ENCODE peak calls at places on chromosomes 7 and 10, in ten cellular contexts. G, I, B, N, A, S, Z, C, T and P are unnamed samples. For H3K9me3, the result is how much of the 10 kb centered on the place peaks cover.

GRCh38 chr7:42097756-42098155 is 139.3 kb downstream of the GLI3 start:
- DNase-seq in G (no peak), Z (no peak), T (peak), S (no peak), N (no peak), I (no peak), B (peak), A (peak), C (no peak), P (no peak)

GRCh38 chr7:25775570-25775969 is 376.4 kb upstream of the NFE2L3 start:
- DNase-seq in Z (no peak), G (no peak), I (no peak), S (no peak), A (no peak), N (no peak), T (no peak), B (no peak), C (no peak), P (no peak)

GRCh38 chr7:137983308-137984008 is 18.4 kb downstream of the CREB3L2 start:
- DNase-seq in T (no peak), S (no peak), C (peak), I (peak), G (no peak), A (no peak), N (no peak), B (peak), Z (no peak), P (no peak)

GRCh38 chr10:18675069-18675801 is 16.0 kb downstream of the ARL5B start:
- DNase-seq in Z (no peak), T (no peak), C (no peak), S (no peak), G (no peak), B (no peak), A (no peak), N (no peak), I (no peak), P (no peak)

GRCh38 chr7:20393021-20394015 is 62.6 kb downstream of the ITGB8 start:
- DNase-seq in T (peak), S (no peak), I (peak), G (no peak), Z (no peak), C (no peak), A (no peak), B (peak), N (no peak), P (no peak)

GRCh38 chr10:50567384-50567783 is 56.4 kb downstream of the SGMS1 start:
- DNase-seq in I (no peak), B (no peak), A (no peak), C (no peak), G (no peak), T (no peak), N (no peak), Z (no peak), S (no peak), P (no peak)

GRCh38 chr7:104548861-104549260 is 220.5 kb downstream of the LHFPL3 start:
- DNase-seq in Z (no peak), I (no peak), B (no peak), G (no peak), A (no peak), C (no peak), S (peak), T (no peak), N (no peak), P (no peak)

GRCh38 chr7:45892407-45893035 is 4.2 kb downstream of the IGFBP1 start:
- DNase-seq in B (no peak), A (no peak), T (no peak), C (no peak), G (no peak), Z (no peak), I (no peak), N (no peak), S (no peak), P (no peak)

GRCh38 chr7:42597296-42597695 is 314.6 kb downstream of the C7orf25 start:
- DNase-seq in I (no peak), G (no peak), C (no peak), A (peak), N (no peak), S (no peak), Z (no peak), T (no peak), B (no peak), P (no peak)

GRCh38 chr7:391961-392524 is 102.1 kb downstream of the FOXL3 start:
- DNase-seq in G (peak), B (no peak), Z (peak), T (peak), A (no peak), S (no peak), N (peak), C (no peak), I (no peak), P (no peak)

GRCh38 chr10:116984202-116984993 is 20.6 kb downstream of the SHTN1 start:
- DNase-seq in I (peak), A (no peak), T (no peak), S (no peak), N (no peak), Z (no peak), C (no peak), G (no peak), B (no peak), P (no peak)

GRCh38 chr10:13831711-13832110 is 244.9 kb downstream of the PRPF18 start:
- DNase-seq in A (no peak), C (no peak), N (no peak), T (no peak), B (no peak), I (no peak), Z (no peak), G (no peak), S (no peak), P (no peak)

GRCh38 chr10:62584216-62584615 is 210.0 kb downstream of the ZNF365 start:
- DNase-seq in B (peak), C (no peak), S (no peak), G (no peak), T (peak), Z (no peak), I (no peak), A (peak), N (no peak), P (no peak)

GRCh38 chr7:37927739-37928444 is 7.5 kb downstream of the EPDR1 start:
- DNase-seq in S (no peak), A (no peak), Z (no peak), G (no peak), C (no peak), B (peak), T (no peak), N (no peak), I (no peak), P (no peak)

GRCh38 chr10:43219848-43220247 is 47.0 kb downstream of the RASGEF1A start:
- DNase-seq in S (no peak), N (peak), T (no peak), B (no peak), I (no peak), G (no peak), A (no peak), Z (peak), C (peak), P (no peak)

GRCh38 chr10:49183596-49184542 is 4.3 kb downstream of the TMEM273 start:
- DNase-seq in T (no peak), S (no peak), Z (no peak), C (no peak), G (no peak), N (peak), A (no peak), I (no peak), B (no peak), P (peak)

GRCh38 chr7:44398506-44398905 is 73.1 kb upstream of the CAMK2B start:
- DNase-seq in N (no peak), I (no peak), Z (no peak), C (no peak), A (no peak), T (no peak), B (no peak), S (no peak), G (no peak), P (no peak)

GRCh38 chr10:28879875-28880381 is 202.6 kb downstream of the BAMBI start:
- DNase-seq in G (no peak), S (peak), A (no peak), T (no peak), B (no peak), N (no peak), Z (no peak), I (no peak), C (peak), P (no peak)

GRCh38 chr7:86991093-86991769 is 68.2 kb downstream of the ELAPOR2 start:
- DNase-seq in B (no peak), S (no peak), G (no peak), I (no peak), N (no peak), T (no peak), C (no peak), Z (no peak), A (no peak), P (no peak)

GRCh38 chr10:101693701-101694055 is 1.3 kb downstream of the FBXW4 start:
- DNase-seq in S (peak), B (peak), C (no peak), I (no peak), T (peak), G (no peak), Z (no peak), A (no peak), N (no peak), P (no peak)

GRCh38 chr7:12569673-12570072 is 847 bp upstream of the SCIN start:
- DNase-seq in I (no peak), T (no peak), Z (no peak), G (no peak), S (no peak), N (no peak), B (no peak), A (no peak), C (no peak), P (no peak)

GRCh38 chr10:63671317-63671937 is 150.2 kb downstream of the REEP3 start:
- DNase-seq in S (no peak), T (peak), N (no peak), Z (no peak), A (no peak), G (no peak), I (no peak), B (peak), C (no peak), P (no peak)

GRCh38 chr7:101258243-101258731 is 13.4 kb upstream of the FIS1 start:
- DNase-seq in N (no peak), G (no peak), I (no peak), C (no peak), A (no peak), B (no peak), S (no peak), T (no peak), Z (no peak), P (no peak)

DNA sequence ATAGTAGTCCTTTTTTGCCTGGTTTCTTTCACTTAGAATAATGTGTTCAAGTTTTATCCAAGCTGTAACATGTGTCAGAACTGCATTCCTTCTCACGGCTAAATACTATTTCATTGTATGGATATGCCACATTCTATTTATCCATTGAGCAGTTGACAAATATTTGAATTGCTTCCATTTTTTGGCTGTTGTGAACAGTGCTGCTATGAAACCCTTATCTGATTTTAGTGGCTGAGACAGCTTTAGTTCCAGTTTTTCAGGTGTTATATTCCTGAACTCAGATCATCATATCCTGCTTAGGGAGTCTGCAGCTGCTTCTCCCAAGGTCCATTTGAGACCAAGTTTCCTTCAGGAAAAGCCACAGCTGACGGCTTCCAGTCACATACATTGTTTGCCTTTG is 339.2 kb downstream of the GRID1 start:
- DNase-seq in I (no peak), B (no peak), A (no peak), T (no peak), Z (no peak), G (no peak), S (no peak), C (no peak), N (no peak), P (no peak)
- H3K9me3 ChIP-seq in I (under half), B (under half), A (under half), T (under half), Z (under half), G (under half), S (under half), C (under half), N (under half), P (under half)

DNA sequence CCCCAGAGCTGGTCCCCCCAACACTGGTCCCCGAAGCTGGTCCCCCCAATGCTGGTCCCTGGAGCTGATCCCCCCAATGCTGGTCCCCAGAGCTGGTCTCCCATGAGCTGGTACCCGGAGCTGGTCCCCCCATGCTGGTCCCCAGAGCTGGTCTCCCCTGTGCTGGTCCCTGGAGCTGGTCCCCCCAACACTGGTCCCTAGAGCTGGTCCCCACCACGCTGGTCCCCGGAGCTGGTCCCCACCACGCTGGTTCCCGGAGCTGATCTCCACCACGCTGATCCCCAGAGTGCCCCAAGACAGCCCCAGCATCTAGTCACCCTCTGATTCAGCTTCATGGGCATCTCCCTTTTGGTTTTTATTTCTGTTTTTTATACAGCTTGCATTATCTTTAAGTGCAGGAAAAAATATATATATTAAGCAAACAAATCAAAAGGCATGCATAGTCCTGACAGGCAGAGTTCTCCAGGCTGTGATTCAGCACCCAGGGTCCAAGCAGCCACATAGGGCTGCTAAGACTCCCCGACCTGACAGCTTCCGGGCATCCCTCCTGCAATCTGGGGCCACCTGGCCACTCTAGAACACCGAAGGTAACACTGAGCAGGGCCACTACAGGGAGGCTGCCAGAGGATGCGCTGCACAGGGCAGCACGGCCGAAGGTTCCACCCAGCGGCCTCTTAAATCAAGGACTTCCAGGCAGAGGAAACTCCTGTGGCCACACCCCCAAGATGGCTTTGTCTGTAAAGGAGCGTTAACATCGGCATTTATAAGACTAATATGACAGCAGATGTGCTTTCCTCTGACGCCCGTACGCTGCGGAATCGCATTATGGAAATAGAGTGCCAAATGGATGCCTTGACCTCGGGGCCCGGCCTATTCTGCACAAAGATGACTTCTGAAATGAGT is 215.0 kb downstream of the PTPRN2 start:
- DNase-seq in C (peak), B (no peak), I (no peak), Z (no peak), S (no peak), T (peak), N (peak), G (no peak), A (no peak), P (no peak)
- H3K9me3 ChIP-seq in C (under half), B (under half), I (under half), Z (under half), S (under half), T (under half), N (under half), G (under half), A (under half), P (under half)

DNA sequence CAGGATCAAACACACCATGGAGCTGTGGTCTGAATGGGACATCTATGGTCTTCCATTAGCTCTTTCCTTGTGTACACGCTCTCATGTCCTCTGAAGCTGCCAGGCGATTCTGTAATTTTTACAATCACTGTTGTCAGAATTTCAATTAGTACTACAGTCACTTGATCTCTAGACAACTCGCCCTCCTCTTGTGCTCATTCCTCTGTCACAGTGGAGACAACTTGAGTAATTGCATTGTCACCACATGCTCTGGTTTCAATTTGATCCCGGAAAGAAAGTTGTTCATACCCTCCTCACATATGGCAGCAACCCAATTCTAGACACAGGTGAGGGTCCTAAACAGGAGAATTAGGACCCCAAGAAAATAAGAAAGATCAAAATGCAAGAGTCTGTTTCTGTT is 1327.7 kb downstream of the GATA3 start:
- DNase-seq in C (no peak), I (no peak), Z (no peak), T (no peak), G (no peak), N (no peak), S (peak), B (no peak), A (no peak), P (no peak)
- H3K9me3 ChIP-seq in C (under half), I (under half), Z (under half), T (under half), G (under half), N (under half), S (under half), B (under half), A (under half), P (under half)

GRCh38 chr7:63073286-63073685 is 925.4 kb upstream of the ZNF722 start:
- DNase-seq in B (no peak), S (no peak), I (no peak), Z (no peak), A (no peak), C (no peak), N (no peak), T (no peak), G (no peak), P (no peak)

GRCh38 chr7:63071920-63072319 is 926.7 kb upstream of the ZNF722 start:
- DNase-seq in S (no peak), B (no peak), G (no peak), A (no peak), Z (no peak), I (no peak), T (peak), C (no peak), N (no peak), P (no peak)

GRCh38 chr7:63072806-63073205 is 925.8 kb upstream of the ZNF722 start:
- DNase-seq in N (no peak), A (no peak), G (no peak), S (no peak), I (no peak), Z (no peak), C (no peak), T (no peak), B (no peak), P (no peak)

GRCh38 chr7:63070696-63071095 is 928.0 kb upstream of the ZNF722 start:
- DNase-seq in A (no peak), B (no peak), N (no peak), S (no peak), I (no peak), Z (no peak), T (no peak), G (no peak), C (no peak), P (no peak)

DNA sequence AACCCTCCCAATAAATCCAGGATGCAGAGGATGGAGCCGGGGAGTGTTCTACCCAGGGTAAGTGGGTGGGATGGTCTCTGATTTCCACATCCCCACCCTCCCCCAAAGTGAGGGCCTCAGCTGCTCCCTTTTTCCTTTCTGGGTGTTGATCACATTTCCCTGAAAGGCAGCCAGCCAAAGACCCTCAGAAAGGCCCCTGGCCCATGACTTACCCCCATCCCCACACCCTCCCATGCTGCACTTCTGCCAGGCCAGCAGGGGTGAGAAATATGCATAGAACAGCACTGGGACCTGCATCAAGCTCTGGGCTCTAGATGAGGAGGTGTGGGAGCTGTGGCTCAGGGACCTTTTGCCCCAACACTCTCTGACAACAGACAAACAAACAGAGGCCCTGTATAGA is 927.3 kb upstream of the ZNF722 start:
- DNase-seq in S (no peak), G (no peak), C (no peak), Z (no peak), B (no peak), T (no peak), I (no peak), N (no peak), A (no peak), P (no peak)
- H3K9me3 ChIP-seq in S (under half), G (under half), C (under half), Z (under half), B (under half), T (under half), I (under half), N (under half), A (under half), P (under half)

DNA sequence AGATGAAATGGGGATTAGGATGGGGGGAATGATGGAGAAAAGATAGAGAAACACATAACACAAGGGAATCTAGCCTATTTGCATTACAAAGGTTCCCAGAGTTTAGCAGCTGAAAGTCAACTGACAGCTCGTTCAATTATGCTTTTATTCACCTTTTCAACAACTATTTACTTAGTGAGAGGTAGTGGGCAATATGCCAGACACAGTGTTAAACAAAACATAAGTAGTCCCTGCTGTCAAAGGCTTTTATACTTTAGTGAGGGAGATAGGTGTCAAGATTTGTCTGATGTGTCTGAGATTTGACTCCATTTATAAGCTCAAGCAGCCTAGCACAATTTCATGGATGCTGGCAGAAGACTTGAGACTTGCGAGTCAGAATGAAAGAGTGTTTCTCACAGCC is 549.0 kb upstream of the VSTM2A start:
- DNase-seq in T (no peak), B (no peak), N (no peak), I (no peak), S (no peak), A (no peak), Z (no peak), C (no peak), G (no peak), P (no peak)
- H3K9me3 ChIP-seq in T (under half), B (under half), N (under half), I (under half), S (under half), A (under half), Z (under half), C (under half), G (under half), P (under half)

GRCh38 chr10:133509700-133510099 is 17.5 kb upstream of the CYP2E1 start:
- DNase-seq in N (no peak), Z (no peak), S (no peak), T (no peak), B (no peak), C (no peak), G (no peak), I (no peak), A (no peak), P (no peak)
- H3K9me3 ChIP-seq in N (under half), Z (under half), S (under half), T (under half), B (under half), C (under half), G (under half), I (under half), A (under half), P (under half)

GRCh38 chr7:67402280-67402679 is 405.6 kb downstream of the TYW1 start:
- DNase-seq in S (no peak), I (no peak), G (no peak), A (no peak), B (no peak), C (no peak), Z (no peak), T (no peak), N (no peak), P (no peak)
- H3K9me3 ChIP-seq in S (under half), I (under half), G (under half), A (under half), B (under half), C (under half), Z (under half), T (under half), N (under half), P (under half)

GRCh38 chr7:63012633-63013183 is 985.9 kb upstream of the ZNF722 start:
- DNase-seq in B (no peak), S (no peak), N (no peak), I (no peak), A (no peak), T (no peak), C (no peak), Z (no peak), G (no peak), P (no peak)
- H3K9me3 ChIP-seq in B (under half), S (under half), N (under half), I (under half), A (under half), T (under half), C (under half), Z (under half), G (under half), P (under half)

DNA sequence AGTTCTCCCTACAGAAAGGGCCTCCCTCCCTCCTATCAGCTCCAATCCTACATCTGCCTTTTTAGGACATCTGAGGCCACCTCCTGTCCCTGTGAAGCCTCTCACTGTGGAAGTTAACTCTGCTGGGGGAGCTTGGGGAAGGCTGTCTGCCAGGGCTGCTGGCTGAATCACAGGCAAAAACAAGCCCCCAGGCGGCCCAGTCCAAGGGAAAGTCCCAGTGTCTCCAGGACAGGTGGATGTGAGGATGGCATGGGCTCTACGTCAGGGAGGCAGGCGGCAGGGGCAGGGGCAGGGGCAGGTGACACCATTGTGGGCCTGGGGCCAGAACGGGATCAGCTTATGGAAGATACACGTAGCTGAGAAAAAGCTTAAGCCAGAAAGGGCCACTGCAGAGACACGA is 240.2 kb downstream of the MAD1L1 start:
- DNase-seq in N (no peak), B (no peak), C (no peak), Z (peak), T (no peak), I (no peak), S (peak), G (no peak), A (no peak), P (no peak)
- H3K9me3 ChIP-seq in N (under half), B (under half), C (under half), Z (under half), T (under half), I (under half), S (under half), G (under half), A (under half), P (under half)